ENCODE peak calls at places on chromosomes 12 and 14, in ten cellular contexts. C, O, S, Y, R, X, V, A, Z and P are unnamed samples.

GRCh38 chr12:13764748-13765147 is 216.7 kb downstream of the GRIN2B start:
- DNase-seq in C (no peak), O (no peak), S (no peak), Y (no peak), R (no peak), X (no peak), V (no peak), A (no peak), Z (no peak), P (no peak)

GRCh38 chr12:128791395-128792322 is 32.1 kb downstream of the SLC15A4 start:
- DNase-seq in C (no peak), O (peak), S (no peak), Y (no peak), R (no peak), X (no peak), V (no peak), A (no peak), Z (no peak), P (peak)

GRCh38 chr12:68189766-68190700 is 30.5 kb upstream of the IFNG start:
- DNase-seq in C (no peak), O (peak), S (peak), Y (no peak), R (peak), X (no peak), V (peak), A (no peak), Z (no peak), P (no peak)

GRCh38 chr12:52285172-52285745 is 6.1 kb downstream of the KRT81 start:
- DNase-seq in C (no peak), O (peak), S (peak), Y (no peak), R (no peak), X (no peak), V (no peak), A (no peak), Z (no peak), P (no peak)

GRCh38 chr14:61281186-61281676 is at the start of gene TMEM30B:
- DNase-seq in C (peak), O (no peak), S (no peak), Y (no peak), R (peak), X (no peak), V (peak), A (peak), Z (no peak), P (no peak)

GRCh38 chr14:30849983-30850382 is 24.4 kb upstream of the COCH start:
- DNase-seq in C (no peak), O (no peak), S (no peak), Y (no peak), R (no peak), X (no peak), V (no peak), A (no peak), Z (no peak), P (no peak)

GRCh38 chr12:114434341-114434740 is 28.4 kb upstream of the TBX5 start:
- DNase-seq in C (no peak), O (no peak), S (no peak), Y (no peak), R (no peak), X (no peak), V (no peak), A (no peak), Z (no peak), P (no peak)

GRCh38 chr12:69070319-69071090 is 137.5 kb upstream of the CPM start:
- DNase-seq in C (no peak), O (peak), S (peak), Y (peak), R (peak), X (peak), V (peak), A (peak), Z (peak), P (no peak)

GRCh38 chr14:29191092-29191491 is 424.5 kb downstream of the FOXG1 start:
- DNase-seq in C (no peak), O (no peak), S (no peak), Y (no peak), R (no peak), X (no peak), V (no peak), A (no peak), Z (no peak), P (no peak)

GRCh38 chr14:105398726-105399440 is 545 bp downstream of the TEX22 start:
- DNase-seq in C (no peak), O (peak), S (peak), Y (peak), R (peak), X (no peak), V (no peak), A (no peak), Z (no peak), P (no peak)

GRCh38 chr12:52878507-52879393 is 26.1 kb downstream of the KRT8 start:
- DNase-seq in C (no peak), O (no peak), S (no peak), Y (no peak), R (no peak), X (no peak), V (no peak), A (no peak), Z (no peak), P (no peak)

GRCh38 chr12:90959538-90960139 is 4.7 kb upstream of the CCER1 start:
- DNase-seq in C (no peak), O (peak), S (peak), Y (peak), R (no peak), X (no peak), V (no peak), A (peak), Z (peak), P (no peak)

GRCh38 chr12:96141216-96141944 is 52.8 kb upstream of the ELK3 start:
- DNase-seq in C (no peak), O (peak), S (peak), Y (peak), R (no peak), X (no peak), V (no peak), A (no peak), Z (no peak), P (no peak)

GRCh38 chr12:57852195-57852594 is 5.7 kb upstream of the CTDSP2 start:
- DNase-seq in C (no peak), O (no peak), S (no peak), Y (no peak), R (no peak), X (peak), V (no peak), A (no peak), Z (no peak), P (no peak)

GRCh38 chr14:35369701-35370191 is 34.8 kb downstream of the NFKBIA start:
- DNase-seq in C (no peak), O (no peak), S (no peak), Y (no peak), R (peak), X (no peak), V (no peak), A (no peak), Z (no peak), P (no peak)

GRCh38 chr14:65222434-65222833 is 120.1 kb upstream of the MAX start:
- DNase-seq in C (no peak), O (peak), S (peak), Y (peak), R (peak), X (peak), V (peak), A (peak), Z (peak), P (no peak)

GRCh38 chr14:36663404-36664321 is 2.0 kb downstream of the PAX9 start:
- DNase-seq in C (no peak), O (no peak), S (peak), Y (peak), R (no peak), X (no peak), V (no peak), A (peak), Z (no peak), P (no peak)

GRCh38 chr14:106094654-106095189 is 568.3 kb downstream of the TMEM121 start:
- DNase-seq in C (no peak), O (peak), S (no peak), Y (no peak), R (peak), X (no peak), V (no peak), A (no peak), Z (no peak), P (no peak)

GRCh38 chr12:27014085-27014858 is at the start of gene TM7SF3:
- DNase-seq in C (peak), O (peak), S (peak), Y (peak), R (peak), X (peak), V (peak), A (peak), Z (peak), P (peak)

GRCh38 chr14:47539065-47539464 is 136.3 kb downstream of the MDGA2 start:
- DNase-seq in C (no peak), O (no peak), S (no peak), Y (no peak), R (no peak), X (no peak), V (no peak), A (peak), Z (peak), P (no peak)

GRCh38 chr14:55701638-55702037 is 121.6 kb downstream of the KTN1 start:
- DNase-seq in C (no peak), O (peak), S (peak), Y (no peak), R (no peak), X (no peak), V (no peak), A (no peak), Z (no peak), P (peak)

GRCh38 chr14:53955671-53956426 is 776 bp downstream of the BMP4 start:
- DNase-seq in C (no peak), O (peak), S (no peak), Y (peak), R (peak), X (peak), V (no peak), A (peak), Z (no peak), P (peak)

GRCh38 chr12:88683628-88684027 is 103.4 kb upstream of the KITLG start:
- DNase-seq in C (no peak), O (no peak), S (no peak), Y (no peak), R (no peak), X (no peak), V (no peak), A (no peak), Z (no peak), P (no peak)

GRCh38 chr12:93002278-93003054 is 73.4 kb upstream of the EEA1 start:
- DNase-seq in C (no peak), O (peak), S (peak), Y (peak), R (no peak), X (no peak), V (no peak), A (no peak), Z (peak), P (no peak)

GRCh38 chr12:55681142-55682077 is 26.3 kb downstream of the ITGA7 start:
- DNase-seq in C (no peak), O (peak), S (peak), Y (peak), R (no peak), X (peak), V (no peak), A (peak), Z (no peak), P (no peak)

GRCh38 chr12:104805186-104805585 is 152.9 kb downstream of the SLC41A2 start:
- DNase-seq in C (no peak), O (peak), S (peak), Y (peak), R (no peak), X (no peak), V (no peak), A (no peak), Z (no peak), P (no peak)

GRCh38 chr14:24298892-24299254 is 707 bp downstream of the DHRS1 start:
- DNase-seq in C (no peak), O (peak), S (peak), Y (peak), R (no peak), X (no peak), V (no peak), A (no peak), Z (no peak), P (no peak)

GRCh38 chr12:42958271-42958674 is 368.7 kb upstream of the PRICKLE1 start:
- DNase-seq in C (no peak), O (no peak), S (no peak), Y (no peak), R (no peak), X (no peak), V (no peak), A (no peak), Z (no peak), P (no peak)

GRCh38 chr12:6116481-6117021 is 7.9 kb downstream of the VWF start:
- DNase-seq in C (no peak), O (peak), S (no peak), Y (no peak), R (no peak), X (no peak), V (no peak), A (no peak), Z (no peak), P (no peak)

GRCh38 chr12:130194154-130194553 is 31.9 kb downstream of the FZD10 start:
- DNase-seq in C (no peak), O (no peak), S (no peak), Y (no peak), R (no peak), X (no peak), V (no peak), A (no peak), Z (no peak), P (no peak)

GRCh38 chr14:94751956-94752355 is 18.0 kb downstream of the GSC start:
- DNase-seq in C (no peak), O (no peak), S (no peak), Y (no peak), R (no peak), X (no peak), V (no peak), A (no peak), Z (no peak), P (no peak)

GRCh38 chr14:85438613-85439012 is 91.3 kb upstream of the FLRT2 start:
- DNase-seq in C (no peak), O (no peak), S (no peak), Y (no peak), R (no peak), X (no peak), V (no peak), A (no peak), Z (no peak), P (no peak)